ENCODE peak calls at places on chromosomes 7 and 10, in four cellular contexts. U is fibroblast of the aortic adventitia, R is cardiac fibroblast, L is astrocyte of the cerebellum. G is an unnamed sample.

GRCh38 chr10:24723788-24724380 is at the start of gene ARHGAP21:
- DNase-seq in U (peak), R (peak), L (no peak), G (no peak)

GRCh38 chr10:110700947-110701617 is 56.9 kb downstream of the RBM20 start:
- DNase-seq in U (peak), R (no peak), L (no peak), G (no peak)

GRCh38 chr7:138726288-138726687 is 25.1 kb upstream of the SVOPL start:
- DNase-seq in U (no peak), R (no peak), L (no peak), G (no peak)

GRCh38 chr7:71793251-71793650 is 618.9 kb downstream of the CALN1 start:
- DNase-seq in U (no peak), R (no peak), L (peak), G (no peak)

GRCh38 chr7:217781-218180 is 25.4 kb downstream of the FAM20C start:
- DNase-seq in U (no peak), R (no peak), L (no peak), G (no peak)

GRCh38 chr10:84202349-84202748 is 8.0 kb downstream of the CDHR1 start:
- DNase-seq in U (no peak), R (no peak), L (no peak), G (no peak)

GRCh38 chr7:30209951-30210350 is 74.4 kb upstream of the ZNRF2 start:
- DNase-seq in U (no peak), R (no peak), L (no peak), G (no peak)

GRCh38 chr10:83144461-83144860 is 994.8 kb upstream of the GHITM start:
- DNase-seq in U (no peak), R (no peak), L (no peak), G (no peak)

GRCh38 chr7:142787783-142788182 is 17.0 kb downstream of the PRSS2 start:
- DNase-seq in U (no peak), R (no peak), L (no peak), G (no peak)

GRCh38 chr10:15824498-15824897 is 35.8 kb downstream of the MINDY3 start:
- DNase-seq in U (peak), R (peak), L (peak), G (no peak)
- TF ChIP-seq CTCF in U (peak), R (peak), L (peak), G (peak)

GRCh38 chr10:43045631-43046287 is 31.1 kb upstream of the RET start:
- DNase-seq in U (no peak), R (no peak), L (no peak), G (no peak)
- TF ChIP-seq CTCF in U (no peak), R (no peak), L (no peak), G (no peak)

GRCh38 chr7:112079671-112080070 is 126.5 kb downstream of the DOCK4 start:
- DNase-seq in U (peak), R (peak), L (no peak), G (no peak)
- TF ChIP-seq CTCF in U (peak), R (peak), L (no peak), G (no peak)

GRCh38 chr10:52570490-52570889 is 202.1 kb downstream of the MBL2 start:
- DNase-seq in U (no peak), R (no peak), L (no peak), G (no peak)

GRCh38 chr10:52563361-52563760 is 209.2 kb downstream of the MBL2 start:
- DNase-seq in U (peak), R (peak), L (no peak), G (no peak)

GRCh38 chr10:52567247-52567580 is 205.4 kb downstream of the MBL2 start:
- DNase-seq in U (no peak), R (no peak), L (no peak), G (no peak)

GRCh38 chr10:52568309-52568708 is 204.3 kb downstream of the MBL2 start:
- DNase-seq in U (peak), R (no peak), L (no peak), G (no peak)

GRCh38 chr10:52566471-52567246 is 205.9 kb downstream of the MBL2 start:
- DNase-seq in U (peak), R (peak), L (peak), G (peak)
- TF ChIP-seq CTCF in U (peak), R (peak), L (peak), G (peak)

GRCh38 chr7:51190950-51191349 is 125.7 kb downstream of the COBL start:
- DNase-seq in U (no peak), R (no peak), L (no peak), G (no peak)

GRCh38 chr7:51188987-51189386 is 127.6 kb downstream of the COBL start:
- DNase-seq in U (no peak), R (no peak), L (no peak), G (no peak)

GRCh38 chr7:51189777-51190176 is 126.8 kb downstream of the COBL start:
- DNase-seq in U (no peak), R (no peak), L (no peak), G (no peak)

GRCh38 chr7:51186531-51186930 is 130.1 kb downstream of the COBL start:
- DNase-seq in U (no peak), R (peak), L (no peak), G (no peak)

DNA sequence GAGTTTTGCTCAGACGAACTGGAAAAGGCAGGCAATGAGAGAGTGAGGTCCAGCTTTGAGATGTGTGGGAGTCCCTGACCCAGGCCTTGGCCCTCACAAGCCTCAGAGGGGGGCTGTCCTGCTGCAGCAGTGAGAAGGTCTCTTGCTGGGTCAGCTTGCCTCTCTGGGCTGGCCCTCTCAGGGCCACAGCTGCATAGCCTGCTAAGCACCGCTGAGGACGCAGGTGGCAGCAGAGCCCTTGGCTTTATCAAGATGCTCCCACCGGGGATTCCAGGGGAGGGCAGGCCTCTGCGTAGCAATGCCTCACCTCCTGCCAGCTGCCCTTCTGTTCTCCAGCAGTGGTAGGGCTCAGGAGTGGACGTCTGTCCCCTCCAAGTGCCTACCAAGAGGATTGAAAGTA is 128.7 kb downstream of the COBL start:
- DNase-seq in U (no peak), R (no peak), L (no peak), G (no peak)
- TF ChIP-seq CTCF in U (no peak), R (no peak), L (peak), G (peak)

GRCh38 chr7:105012503-105013282 is 1.3 kb upstream of the KMT2E start:
- DNase-seq in U (peak), R (peak), L (peak), G (peak)

GRCh38 chr7:105013283-105013817 is 655 bp upstream of the KMT2E start:
- DNase-seq in U (peak), R (peak), L (peak), G (peak)

GRCh38 chr7:105014725-105015630 is 973 bp downstream of the KMT2E start:
- DNase-seq in U (peak), R (peak), L (no peak), G (no peak)

GRCh38 chr7:105015631-105015965 is 1.6 kb downstream of the KMT2E start:
- DNase-seq in U (no peak), R (peak), L (no peak), G (no peak)

DNA sequence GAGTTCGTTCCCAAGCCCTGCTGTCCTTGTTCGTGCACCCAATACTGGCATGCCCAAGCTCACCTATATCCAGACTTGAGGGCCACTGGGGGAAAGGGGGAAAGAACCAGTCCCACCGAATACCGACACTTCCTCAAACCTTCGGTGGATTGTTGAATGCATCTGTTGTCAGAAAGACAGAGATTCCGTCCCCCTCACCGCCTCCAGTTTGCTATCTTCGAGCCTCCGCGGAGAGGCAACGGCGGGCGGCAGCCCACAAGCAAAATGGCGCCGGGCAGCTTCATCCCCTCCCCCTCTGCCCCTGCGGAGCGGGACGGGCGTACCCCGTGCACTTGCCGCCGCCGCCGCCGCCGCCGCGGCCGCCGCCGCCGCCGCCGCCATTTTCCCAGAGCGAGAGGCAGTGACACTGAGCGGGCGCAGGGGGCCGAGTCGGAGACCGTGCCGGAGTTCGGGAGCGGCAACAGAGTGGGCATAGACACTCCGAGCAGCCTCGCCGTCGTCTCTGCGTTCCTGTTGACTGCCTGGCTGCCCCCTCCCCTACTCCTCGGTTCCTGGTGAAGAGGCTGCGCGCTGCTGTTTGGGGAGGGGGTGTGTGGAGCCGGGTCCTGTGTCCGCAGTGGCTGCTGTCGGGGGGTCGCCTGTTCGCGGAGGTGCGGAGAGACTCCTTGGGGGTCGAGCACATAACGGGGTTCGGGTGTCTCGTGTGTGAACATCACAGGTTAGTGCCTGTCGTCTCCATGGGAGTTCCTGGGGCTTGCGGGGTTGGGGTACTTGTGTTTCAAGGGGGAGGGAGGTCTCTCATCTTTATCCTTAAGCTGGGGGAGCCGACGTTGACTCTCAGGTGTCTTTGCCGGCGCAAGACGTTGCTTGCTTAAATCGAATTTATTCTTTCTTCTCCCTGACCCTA is at the start of gene KMT2E:
- DNase-seq in U (peak), R (peak), L (peak), G (no peak)
- TF ChIP-seq CTCF in U (no peak), R (peak), L (no peak), G (no peak)

G was measured in kidney epithelial cell.